ENCODE peak calls at places on chromosome 1, in seven cellular contexts. G is endothelial cell of umbilical vein; C is mesendoderm; W is heart right ventricle; O is naive thymus-derived CD4-positive, alpha-beta T cell; R is fibroblast of lung; U is effector memory CD4-positive, alpha-beta T cell. B is an unnamed sample. For H3K27me3, the result is how much of the 10 kb centered on the place peaks cover.

GRCh38 chr1:242468749-242469148 is 55.7 kb downstream of the PLD5 start:
- DNase-seq in G (no peak), C (no peak), W (no peak), O (no peak), R (no peak), U (no peak), B (no peak)

GRCh38 chr1:230570724-230571390 is 71.4 kb upstream of the COG2 start:
- DNase-seq in G (no peak), C (no peak), W (no peak), O (no peak), R (no peak), U (no peak), B (no peak)

GRCh38 chr1:162253790-162254189 is 122.9 kb downstream of the SPATA46 start:
- DNase-seq in G (no peak), C (peak), W (no peak), O (no peak), R (no peak), U (no peak), B (no peak)

GRCh38 chr1:152654110-152654509 is 9.1 kb upstream of the LCE2D start:
- DNase-seq in G (peak), C (peak), W (no peak), O (no peak), R (peak), U (no peak), B (no peak)

GRCh38 chr1:156081174-156082110 is 823 bp downstream of the MEX3A start:
- DNase-seq in G (peak), C (peak), W (no peak), O (no peak), R (peak), U (no peak), B (no peak)

GRCh38 chr1:84339503-84339902 is 38.0 kb downstream of the SAMD13 start:
- DNase-seq in G (no peak), C (no peak), W (no peak), O (no peak), R (peak), U (no peak), B (no peak)

GRCh38 chr1:151511636-151512215 is 539 bp downstream of the CGN start:
- DNase-seq in G (no peak), C (peak), W (peak), O (no peak), R (no peak), U (peak), B (no peak)

GRCh38 chr1:153945131-153945794 is 1.3 kb downstream of the DENND4B start:
- DNase-seq in G (peak), C (no peak), W (peak), O (peak), R (peak), U (peak), B (no peak)

GRCh38 chr1:31346882-31347281 is 26.0 kb downstream of the FABP3 start:
- DNase-seq in G (no peak), C (no peak), W (no peak), O (no peak), R (no peak), U (no peak), B (no peak)

GRCh38 chr1:20721117-20722061 is 3.6 kb upstream of the KIF17 start:
- DNase-seq in G (no peak), C (no peak), W (no peak), O (no peak), R (no peak), U (no peak), B (no peak)

GRCh38 chr1:115090547-115090946 is 1.2 kb upstream of the TSPAN2 start:
- DNase-seq in G (no peak), C (peak), W (peak), O (no peak), R (peak), U (no peak), B (no peak)

GRCh38 chr1:226575436-226576390 is 27.1 kb downstream of the STUM start:
- DNase-seq in G (no peak), C (no peak), W (no peak), O (no peak), R (no peak), U (no peak), B (no peak)

GRCh38 chr1:226798427-226799411 is 59.6 kb upstream of the ITPKB start:
- DNase-seq in G (peak), C (no peak), W (no peak), O (peak), R (no peak), U (peak), B (no peak)

GRCh38 chr1:68328485-68328884 is 96.2 kb upstream of the WLS start:
- DNase-seq in G (no peak), C (no peak), W (no peak), O (no peak), R (peak), U (no peak), B (no peak)

GRCh38 chr1:160952129-160952510 is 2.5 kb downstream of the ITLN2 start:
- DNase-seq in G (no peak), C (no peak), W (no peak), O (no peak), R (no peak), U (no peak), B (no peak)

GRCh38 chr1:57450981-57451380 is 27.1 kb upstream of the DAB1 start:
- DNase-seq in G (no peak), C (peak), W (no peak), O (no peak), R (no peak), U (no peak), B (no peak)

GRCh38 chr1:77316006-77316405 is 34.2 kb downstream of the AK5 start:
- DNase-seq in G (no peak), C (peak), W (no peak), O (no peak), R (peak), U (no peak), B (no peak)

GRCh38 chr1:197808843-197809242 is 33.6 kb upstream of the DENND1B start:
- DNase-seq in G (no peak), C (no peak), W (no peak), O (no peak), R (no peak), U (no peak), B (no peak)

GRCh38 chr1:44905276-44905675 is 62.2 kb upstream of the PTCH2 start:
- DNase-seq in G (no peak), C (no peak), W (no peak), O (no peak), R (peak), U (no peak), B (no peak)

GRCh38 chr1:118185083-118185899 is at the start of gene SPAG17:
- DNase-seq in G (peak), C (peak), W (peak), O (no peak), R (peak), U (no peak), B (no peak)

GRCh38 chr1:34408011-34408410 is 231.3 kb downstream of the C1orf94 start:
- DNase-seq in G (no peak), C (peak), W (no peak), O (no peak), R (no peak), U (no peak), B (no peak)

GRCh38 chr1:231027136-231027925 is 12.7 kb downstream of the FAM89A start:
- DNase-seq in G (no peak), C (no peak), W (no peak), O (no peak), R (no peak), U (no peak), B (no peak)

GRCh38 chr1:22024485-22025367 is 23.3 kb downstream of the CELA3A start:
- DNase-seq in G (peak), C (peak), W (peak), O (peak), R (peak), U (peak), B (peak)

GRCh38 chr1:28374297-28374696 is 4.8 kb downstream of the PHACTR4 start:
- DNase-seq in G (no peak), C (peak), W (no peak), O (no peak), R (peak), U (no peak), B (no peak)

GRCh38 chr1:246724725-246725095 is 501 bp downstream of the SCCPDH start:
- DNase-seq in G (peak), C (peak), W (no peak), O (no peak), R (peak), U (no peak), B (no peak)

GRCh38 chr1:34460193-34460592 is 283.5 kb downstream of the C1orf94 start:
- DNase-seq in G (no peak), C (peak), W (no peak), O (no peak), R (no peak), U (no peak), B (no peak)

GRCh38 chr1:175498002-175498401 is 245.4 kb downstream of the TNR start:
- DNase-seq in G (no peak), C (peak), W (no peak), O (no peak), R (peak), U (no peak), B (no peak)

GRCh38 chr1:175503538-175503937 is 239.9 kb downstream of the TNR start:
- DNase-seq in G (no peak), C (no peak), W (no peak), O (no peak), R (no peak), U (no peak), B (no peak)

GRCh38 chr1:175497501-175497900 is 245.9 kb downstream of the TNR start:
- DNase-seq in G (no peak), C (peak), W (no peak), O (no peak), R (no peak), U (no peak), B (no peak)

GRCh38 chr1:175494950-175495349 is 248.4 kb downstream of the TNR start:
- DNase-seq in G (no peak), C (no peak), W (no peak), O (no peak), R (no peak), U (no peak), B (no peak)

GRCh38 chr1:175499595-175500367 is 243.6 kb downstream of the TNR start:
- DNase-seq in G (peak), C (peak), W (no peak), O (no peak), R (peak), U (no peak), B (no peak)
- H3K27me3 ChIP-seq in G (under half), C (under half), W (under half), O (under half), R (under half), U (under half), B (under half)

DNA sequence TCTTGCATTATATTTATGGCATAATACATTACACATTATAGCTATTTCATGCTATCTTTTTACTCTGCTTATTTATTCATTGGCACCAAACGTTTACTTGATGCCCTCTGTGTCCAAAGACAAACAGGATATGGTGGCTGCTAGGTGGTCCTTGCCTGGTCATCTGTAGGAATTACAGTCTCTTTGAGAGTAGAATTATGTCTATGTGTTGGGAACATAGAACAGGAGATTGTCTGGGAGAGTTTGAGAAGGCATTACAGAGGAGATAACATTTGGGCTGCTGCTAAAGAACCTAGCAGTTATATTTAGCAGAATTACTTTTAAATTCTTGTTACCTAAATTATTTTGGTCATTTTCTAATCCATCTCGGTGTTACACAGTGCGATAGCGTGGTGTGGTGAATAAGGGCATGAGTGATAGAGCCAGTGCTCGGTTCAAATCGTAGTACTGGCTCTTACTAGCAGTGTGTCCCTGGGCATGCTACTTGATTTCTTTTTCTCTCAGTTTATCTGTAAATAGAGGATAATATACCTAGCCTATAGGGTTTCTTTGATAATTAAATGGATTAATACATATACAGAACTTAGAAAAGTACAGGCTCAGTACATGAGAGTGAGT is 20.5 kb downstream of the RRP15 start:
- DNase-seq in G (no peak), C (no peak), W (no peak), O (no peak), R (no peak), U (no peak), B (no peak)
- H3K27ac ChIP-seq in G (no peak), C (no peak), W (peak), O (no peak), R (no peak), U (no peak), B (no peak)

DNA sequence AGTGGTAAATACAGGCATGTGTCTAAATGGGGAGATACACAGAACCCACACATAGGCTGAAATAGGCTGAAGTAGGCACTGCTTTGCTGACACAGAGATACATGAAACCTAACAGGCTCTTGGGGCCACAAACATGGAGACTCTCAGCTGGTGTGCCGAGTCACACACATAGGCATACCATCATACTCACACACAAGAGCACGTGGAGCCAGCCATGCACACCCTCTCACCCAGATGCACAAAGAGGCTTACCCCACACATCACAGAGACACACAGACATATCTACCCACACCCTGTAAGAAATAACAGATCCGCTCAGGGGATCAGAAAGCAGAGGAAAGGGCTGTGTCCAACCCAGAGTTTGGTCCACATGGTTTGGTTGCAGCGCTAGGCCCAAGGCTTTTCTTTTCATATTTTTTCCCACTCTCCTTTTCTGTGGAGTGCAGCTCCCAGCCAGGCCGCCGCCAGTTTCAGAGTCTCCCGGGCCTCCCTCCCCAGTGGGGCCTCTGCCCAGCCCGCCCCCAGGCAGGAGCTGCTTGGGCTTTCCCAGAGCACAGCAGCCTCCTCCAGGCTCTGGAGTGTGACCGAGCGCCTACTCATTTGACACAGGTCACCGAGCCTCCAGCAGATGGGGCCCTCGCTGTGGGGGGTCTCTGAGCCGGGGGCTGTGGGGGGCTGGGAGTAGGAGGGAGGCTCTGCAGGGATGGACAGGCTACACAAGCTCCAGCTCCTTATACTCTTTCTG is 4.0 kb upstream of the POU3F1 start:
- DNase-seq in G (no peak), C (no peak), W (no peak), O (no peak), R (no peak), U (no peak), B (no peak)
- H3K27me3 ChIP-seq in G (under half), C (under half), W (under half), O (under half), R (under half), U (under half), B (under half)

DNA sequence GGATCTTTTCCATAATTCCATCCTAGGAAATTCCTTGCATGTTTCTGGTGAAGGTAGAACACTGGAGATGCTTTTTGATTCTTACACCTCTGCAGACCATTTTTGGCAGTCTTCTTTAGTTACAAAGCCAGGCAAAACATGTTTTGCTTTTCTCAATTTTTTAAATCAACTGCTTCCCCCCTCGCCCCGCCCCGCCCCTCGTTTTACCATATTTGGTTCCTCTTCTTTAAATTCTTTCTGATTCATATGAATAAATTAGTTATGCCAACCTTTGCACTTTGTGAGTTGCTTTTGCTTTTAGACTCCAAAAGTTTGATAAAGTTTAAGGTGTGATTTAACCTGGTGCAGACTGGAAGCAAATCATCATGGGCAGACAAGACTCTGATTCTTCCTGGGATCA is 78.8 kb upstream of the AK4 start:
- DNase-seq in G (no peak), C (no peak), W (no peak), O (no peak), R (no peak), U (no peak), B (no peak)
- H3K27ac ChIP-seq in G (no peak), C (no peak), W (peak), O (peak), R (no peak), U (peak), B (no peak)

B was measured in AG04450.